ENCODE peak calls at places on chromosomes 6 and 20, in four cellular contexts. J, D, A and V are unnamed samples.

GRCh38 chr6:49551126-49551865 is 828 bp downstream of the C6orf141 start:
- DNase-seq in J (no peak), A (no peak), D (no peak), V (no peak)

GRCh38 chr6:161748535-161749386 is 474.9 kb upstream of the AGPAT4 start:
- DNase-seq in J (no peak), A (peak; percentile 29), D (no peak), V (no peak)

GRCh38 chr20:11901127-11901526 is 16.6 kb upstream of the BTBD3 start:
- DNase-seq in A (no peak), J (no peak), D (no peak), V (no peak)

GRCh38 chr6:23003671-23004598 is 434.6 kb downstream of the HDGFL1 start:
- DNase-seq in D (no peak), J (no peak), A (no peak), V (no peak)

GRCh38 chr6:168683621-168684020 is 242.6 kb downstream of the SMOC2 start:
- DNase-seq in J (no peak), D (no peak), A (no peak), V (no peak)

GRCh38 chr6:38138374-38138773 is 318.8 kb downstream of the ZFAND3 start:
- DNase-seq in J (no peak), D (no peak), A (no peak), V (no peak)

GRCh38 chr6:105675715-105676397 is 273.0 kb upstream of the PREP start:
- DNase-seq in J (no peak), A (no peak), D (no peak), V (no peak)

GRCh38 chr20:24756292-24757025 is 192.6 kb upstream of the CST7 start:
- DNase-seq in A (no peak), J (no peak), D (peak; percentile 31), V (no peak)

GRCh38 chr6:69311888-69312287 is 484.9 kb downstream of the LMBRD1 start:
- DNase-seq in D (no peak), J (no peak), A (no peak), V (no peak)

GRCh38 chr6:71205336-71205956 is 83.2 kb upstream of the OGFRL1 start:
- DNase-seq in J (no peak), A (no peak), D (no peak), V (no peak)

GRCh38 chr6:11525468-11526155 is 11.9 kb upstream of the TMEM170B start:
- DNase-seq in D (no peak), A (peak; percentile 46), J (peak; percentile 38), V (no peak)

GRCh38 chr6:35148167-35148741 is 7.1 kb upstream of the TCP11 start:
- DNase-seq in J (no peak), D (no peak), A (no peak), V (no peak)

GRCh38 chr6:23510778-23511510 is 615.1 kb upstream of the NRSN1 start:
- DNase-seq in D (no peak), J (no peak), A (no peak), V (no peak)

GRCh38 chr6:15464211-15464725 is 198.6 kb downstream of the DTNBP1 start:
- DNase-seq in D (no peak), A (peak; percentile 34), J (no peak), V (no peak)

GRCh38 chr20:61978491-61978890 is 87.2 kb downstream of the TAF4 start:
- DNase-seq in D (peak; percentile 41), A (no peak), J (no peak), V (peak; percentile 57)

GRCh38 chr20:919491-919916 is 3.4 kb upstream of the ANGPT4 start:
- DNase-seq in D (no peak), J (no peak), A (no peak), V (no peak)

GRCh38 chr6:144286503-144287393 is 1.6 kb downstream of the UTRN start:
- DNase-seq in A (peak; percentile 80), J (peak; percentile 74), D (peak; percentile 84), V (peak; percentile 86)

GRCh38 chr20:41407617-41408016 is 41.0 kb upstream of the EMILIN3 start:
- DNase-seq in D (no peak), A (no peak), J (no peak), V (no peak)

GRCh38 chr6:53179961-53180651 is 31.5 kb upstream of the GCM1 start:
- DNase-seq in J (peak; percentile 21), A (peak; percentile 68), D (peak; percentile 77), V (no peak)

GRCh38 chr6:16591681-16592549 is 169.3 kb downstream of the ATXN1 start:
- DNase-seq in J (no peak), D (no peak), A (no peak), V (no peak)

GRCh38 chr6:166456360-166457156 is 73.8 kb upstream of the MPC1 start:
- DNase-seq in A (no peak), D (no peak), J (no peak), V (no peak)

GRCh38 chr20:24956001-24956761 is 7.1 kb downstream of the CST7 start:
- DNase-seq in A (no peak), J (no peak), D (peak; percentile 75), V (peak; percentile 40)

GRCh38 chr6:86192123-86192522 is 549.4 kb upstream of the SYNCRIP start:
- DNase-seq in D (no peak), J (no peak), A (no peak), V (no peak)

GRCh38 chr20:43529051-43529450 is 21.6 kb downstream of the L3MBTL1 start:
- DNase-seq in A (no peak), D (no peak), J (no peak), V (peak; percentile 60)

GRCh38 chr6:131061771-131062160 is 1.3 kb downstream of the EPB41L2 start:
- DNase-seq in D (no peak), J (no peak), A (no peak), V (no peak)

GRCh38 chr6:138804986-138805385 is 9.1 kb downstream of the ECT2L start:
- DNase-seq in J (no peak), D (no peak), A (no peak), V (no peak)

GRCh38 chr6:33477864-33478263 is 23.5 kb downstream of the ZBTB9 start:
- DNase-seq in D (no peak), A (no peak), J (no peak), V (no peak)

GRCh38 chr6:23412770-23413169 is 713.2 kb upstream of the NRSN1 start:
- DNase-seq in J (no peak), A (no peak), D (no peak), V (no peak)

GRCh38 chr6:21935561-21936028 is 342.0 kb downstream of the SOX4 start:
- DNase-seq in A (no peak), D (no peak), J (no peak), V (no peak)

GRCh38 chr6:92150560-92150959 is 1268.8 kb downstream of the EPHA7 start:
- DNase-seq in J (no peak), A (no peak), D (no peak), V (no peak)

GRCh38 chr6:139080255-139080920 is 51.8 kb downstream of the ABRACL start:
- DNase-seq in J (no peak), A (peak; percentile 50), D (no peak), V (no peak)

GRCh38 chr6:25606151-25606550 is 45.9 kb upstream of the SCGN start:
- DNase-seq in A (no peak), J (no peak), D (no peak), V (no peak)

GRCh38 chr6:25613415-25613814 is 38.6 kb upstream of the SCGN start:
- DNase-seq in A (no peak), D (no peak), J (no peak), V (no peak)

GRCh38 chr6:25614052-25614451 is 38.0 kb upstream of the SCGN start:
- DNase-seq in J (no peak), A (no peak), D (no peak), V (no peak)

GRCh38 chr6:25612666-25613065 is 39.3 kb upstream of the SCGN start:
- DNase-seq in A (no peak), J (no peak), D (no peak), V (no peak)

GRCh38 chr6:25608562-25609174 is 43.3 kb upstream of the SCGN start:
- DNase-seq in D (no peak), A (no peak), J (no peak), V (no peak)
- H3K4me1 ChIP-seq in D (no peaks in the 10 kb centered on the region), A (no peaks in the 10 kb centered on the region), J (no peaks in the 10 kb centered on the region), V (no peaks in the 10 kb centered on the region)

GRCh38 chr6:129642322-129642721 is 67.7 kb downstream of the ARHGAP18 start:
- DNase-seq in A (no peak), J (no peak), D (no peak), V (no peak)
- H3K4me1 ChIP-seq in A (no peaks in the 10 kb centered on the region), J (peaks cover 24% of the 10 kb centered on the region), D (peaks cover 23% of the 10 kb centered on the region), V (peaks cover 38% of the 10 kb centered on the region)

DNA sequence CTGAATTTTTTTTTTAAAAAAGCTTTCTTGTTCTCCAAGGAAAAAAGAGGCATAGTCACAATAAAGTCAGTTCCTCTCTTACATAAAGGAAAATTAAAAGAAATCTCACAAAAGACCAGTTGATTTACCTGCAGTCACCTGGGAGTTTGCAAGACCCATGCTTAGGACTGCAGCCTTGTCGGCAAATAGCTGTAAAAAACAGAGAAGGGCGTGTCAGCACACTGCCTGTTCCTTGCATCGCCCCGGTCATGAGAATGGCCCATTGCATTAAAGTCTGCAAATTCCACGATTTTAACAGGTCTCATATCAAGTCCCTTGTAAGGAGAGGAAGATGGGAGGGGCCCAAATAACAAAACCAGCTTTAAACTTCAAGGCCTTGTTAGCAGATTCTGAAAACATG is 17.5 kb downstream of the JAG1 start:
- DNase-seq in D (no peak), J (no peak), A (no peak), V (no peak)
- H3K4me1 ChIP-seq in D (peaks cover 48% of the 10 kb centered on the region), J (peaks cover 62% of the 10 kb centered on the region), A (peaks cover 47% of the 10 kb centered on the region), V (peaks cover 24% of the 10 kb centered on the region)

GRCh38 chr6:157325069-157325805 is 1.9 kb upstream of the TMEM242 start:
- DNase-seq in A (no peak), D (no peak), J (no peak), V (no peak)

GRCh38 chr6:157326979-157327378 is 3.7 kb upstream of the TMEM242 start:
- DNase-seq in J (no peak), D (no peak), A (no peak), V (no peak)

GRCh38 chr6:157323924-157324276 is 581 bp upstream of the TMEM242 start:
- DNase-seq in J (peak; percentile 84), D (peak; percentile 89), A (peak; percentile 89), V (peak; percentile 78)

GRCh38 chr6:157323114-157323923 is at the start of gene TMEM242:
- DNase-seq in D (peak; percentile 96), A (peak; percentile 91), J (peak; percentile 92), V (peak; percentile 90)

GRCh38 chr6:157322792-157323113 is 566 bp downstream of the TMEM242 start:
- DNase-seq in D (no peak), A (no peak), J (no peak), V (no peak)
- H3K4me1 ChIP-seq in D (peaks cover 25% of the 10 kb centered on the region), A (peaks cover 12% of the 10 kb centered on the region), J (peaks cover 37% of the 10 kb centered on the region), V (peaks cover 4% of the 10 kb centered on the region)

DNA sequence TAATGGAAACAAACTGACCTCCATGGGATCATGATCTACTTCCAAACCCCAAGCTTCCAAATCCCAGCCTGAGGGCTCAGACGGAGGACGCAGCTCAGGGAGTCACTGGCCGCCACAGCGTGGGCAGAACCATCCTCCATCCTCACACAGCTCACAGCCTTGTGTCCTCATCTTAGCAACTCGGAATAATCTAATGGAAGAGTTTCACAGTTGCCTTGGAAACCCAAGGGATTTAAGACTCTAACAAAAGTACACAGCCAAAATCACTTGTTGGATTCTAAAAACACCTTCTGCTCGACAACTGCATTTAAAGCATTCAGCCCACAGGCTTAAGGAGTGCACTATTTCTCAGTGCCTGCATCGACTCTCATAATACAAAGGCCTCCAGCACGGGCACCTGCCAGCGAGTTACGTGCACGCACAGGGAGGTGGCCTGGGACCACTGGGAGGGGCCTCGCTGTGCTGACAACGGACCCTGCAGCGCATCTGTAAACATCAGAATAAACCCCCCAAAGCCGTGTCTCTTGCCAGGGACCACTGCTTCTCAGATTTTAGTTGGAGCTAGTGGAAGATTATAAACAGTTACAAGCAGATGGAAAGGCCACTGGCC is 45.3 kb downstream of the ZBTB46 start:
- DNase-seq in A (no peak), J (no peak), D (no peak), V (peak; percentile 83)
- H3K4me1 ChIP-seq in A (peaks cover 42% of the 10 kb centered on the region), J (no peaks in the 10 kb centered on the region), D (peaks cover 78% of the 10 kb centered on the region), V (no peaks in the 10 kb centered on the region)